ENCODE peak calls at places on chromosomes 2 and 18, in eight cellular contexts. W, N, I, U, E, Q, F and C are unnamed samples.
A peak's percentile ranks its signal among the peaks of the same experiment; 100 is the strongest.

GRCh38 chr2:98634406-98635092 is 26.2 kb downstream of the UNC50 start:
- DNase-seq in U (no peak), F (no peak), N (no peak), I (no peak), W (no peak), Q (peak; percentile 29), E (no peak), C (peak; percentile 46)

GRCh38 chr2:16716944-16717343 is 51.3 kb upstream of the CYRIA start:
- DNase-seq in W (no peak), U (no peak), I (no peak), F (no peak), Q (no peak), E (no peak), N (no peak), C (no peak)

GRCh38 chr2:156436477-156437085 is 402 bp downstream of the GPD2 start:
- DNase-seq in U (peak; percentile 33), Q (peak; percentile 21), E (peak; percentile 44), F (no peak), I (peak; percentile 58), N (no peak), W (no peak), C (peak; percentile 48)

GRCh38 chr2:74436804-74437695 is 4.7 kb downstream of the RTKN start:
- DNase-seq in N (no peak), E (no peak), F (no peak), W (no peak), U (no peak), Q (no peak), I (no peak), C (no peak)

GRCh38 chr2:241886840-241887447 is 17.4 kb downstream of the RTP5 start:
- DNase-seq in U (no peak), E (no peak), F (no peak), N (no peak), W (no peak), Q (no peak), I (no peak), C (no peak)

GRCh38 chr18:42310956-42311355 is 355.9 kb downstream of the PIK3C3 start:
- DNase-seq in E (no peak), U (no peak), I (no peak), N (no peak), F (peak; percentile 74), Q (no peak), W (no peak), C (no peak)

GRCh38 chr18:46252754-46253153 is 148.6 kb downstream of the HAUS1 start:
- DNase-seq in I (no peak), E (no peak), U (no peak), Q (no peak), W (no peak), N (no peak), F (no peak), C (no peak)

GRCh38 chr2:144084114-144084661 is 435.7 kb downstream of the ZEB2 start:
- DNase-seq in N (no peak), U (no peak), Q (peak; percentile 39), F (no peak), I (no peak), E (no peak), W (no peak), C (no peak)

GRCh38 chr18:6868033-6868432 is 138.5 kb downstream of the ARHGAP28 start:
- DNase-seq in U (no peak), I (no peak), N (no peak), Q (no peak), E (no peak), F (no peak), W (no peak), C (no peak)

GRCh38 chr18:24130494-24130893 is 8.4 kb upstream of the CABYR start:
- DNase-seq in W (no peak), F (no peak), I (no peak), Q (no peak), U (no peak), N (no peak), E (no peak), C (no peak)

GRCh38 chr2:85602476-85603234 is at the start of gene TMEM150A:
- DNase-seq in U (peak; percentile 86), E (peak; percentile 96), Q (peak; percentile 88), W (peak; percentile 97), F (peak; percentile 92), N (peak; percentile 97), I (peak; percentile 98), C (peak; percentile 95)
- TF ChIP-seq POLR2A in U (peak; percentile 35), E (no peak), Q (peak; percentile 63), W (peak; percentile 67), F (peak; percentile 15), N (no peak), I (peak; percentile 84), C (no peak)

DNA sequence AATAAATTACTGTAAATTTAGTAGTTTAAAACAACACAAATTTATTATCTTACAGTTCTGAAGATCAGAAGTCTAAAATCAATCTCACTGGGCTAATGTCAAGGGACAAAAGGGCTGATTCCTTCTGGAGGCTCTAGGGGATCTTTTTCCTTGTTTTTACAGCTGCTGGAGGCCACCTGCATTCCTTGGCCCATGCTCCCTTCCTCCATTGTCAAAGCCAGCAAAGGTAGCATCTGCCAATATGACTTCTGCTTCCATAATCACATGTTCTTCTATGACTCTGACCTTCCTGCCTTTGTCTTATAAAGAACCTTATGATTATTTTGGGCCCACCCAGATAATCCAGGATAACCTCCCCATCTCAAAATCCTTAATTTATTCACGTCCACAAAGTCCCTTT is 46.0 kb upstream of the FAM136A start:
- DNase-seq in Q (no peak), U (no peak), E (no peak), I (no peak), N (no peak), W (no peak), F (no peak), C (no peak)
- TF ChIP-seq POLR2A in Q (no peak), U (no peak), E (no peak), I (no peak), N (no peak), W (no peak), F (no peak), C (no peak)

DNA sequence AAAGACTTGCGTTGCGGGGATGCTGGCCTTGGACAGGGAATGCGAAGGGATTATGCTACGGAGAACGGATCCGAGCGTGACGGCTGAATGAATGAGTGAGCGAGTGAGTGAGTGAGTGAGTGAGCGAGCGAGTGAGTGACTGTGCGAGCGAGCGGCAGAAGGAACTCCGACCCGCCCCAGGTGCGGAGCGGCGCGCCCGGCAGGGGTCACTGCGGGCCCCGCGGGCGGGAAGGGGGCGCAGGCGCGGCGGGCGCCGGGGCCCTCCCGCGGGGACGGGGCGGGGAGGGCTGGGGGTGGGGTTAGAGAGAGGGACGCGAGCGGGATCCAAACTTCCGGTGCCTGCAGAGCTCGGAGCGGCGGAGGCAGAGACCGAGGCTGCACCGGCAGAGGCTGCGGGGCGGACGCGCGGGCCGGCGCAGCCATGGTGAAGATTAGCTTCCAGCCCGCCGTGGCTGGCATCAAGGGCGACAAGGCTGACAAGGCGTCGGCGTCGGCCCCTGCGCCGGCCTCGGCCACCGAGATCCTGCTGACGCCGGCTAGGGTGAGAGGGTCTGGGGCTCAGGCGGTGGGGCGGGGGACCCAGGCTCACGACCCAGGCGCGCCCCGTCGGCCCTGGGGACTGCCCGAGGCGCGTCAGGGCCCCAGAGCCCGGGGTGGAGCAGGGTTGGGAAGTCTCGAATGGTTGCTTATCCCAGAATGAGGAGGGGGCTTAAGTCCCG is at the start of gene ITM2C:
- DNase-seq in I (peak; percentile 90), U (peak; percentile 85), F (no peak), W (peak; percentile 77), Q (peak; percentile 65), E (peak; percentile 75), N (peak; percentile 84), C (peak; percentile 75)
- TF ChIP-seq POLR2A in I (peak; percentile 94), U (peak; percentile 74), F (no peak), W (no peak), Q (peak; percentile 81), E (no peak), N (peak; percentile 61), C (no peak)

DNA sequence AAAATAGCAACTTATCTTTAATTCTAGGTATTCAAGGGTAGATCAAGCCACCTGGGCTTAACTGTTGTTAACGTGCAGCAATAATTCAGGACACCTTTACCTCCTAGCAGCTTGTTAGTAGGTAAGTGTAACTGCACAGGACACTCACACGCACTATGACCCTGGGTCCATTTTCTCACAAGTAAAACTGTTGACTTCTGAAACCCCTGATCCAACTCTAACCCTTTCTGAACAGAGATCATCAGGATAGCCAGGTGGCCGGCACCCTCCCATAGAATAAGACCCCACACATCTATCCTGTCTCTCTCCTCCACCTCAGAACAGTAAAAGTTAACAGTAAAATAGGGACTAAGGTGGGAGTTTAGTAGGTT is 610 bp downstream of the SPC25 start:
- DNase-seq in W (no peak), E (no peak), Q (no peak), U (no peak), I (no peak), F (no peak), N (no peak), C (no peak)
- TF ChIP-seq POLR2A in W (no peak), E (no peak), Q (no peak), U (no peak), I (no peak), F (no peak), N (no peak), C (no peak)